ENCODE peak calls at places on chromosomes 6 and 20, in seven cellular contexts. D, L, U, M, R, S and I are unnamed samples.

GRCh38 chr6:107704377-107705013 is 119.6 kb downstream of the SCML4 start:
- DNase-seq in D (peak), L (peak), U (no peak), M (peak), R (peak), S (no peak), I (no peak)

GRCh38 chr20:1528811-1529210 is 28.7 kb downstream of the SIRPD start:
- DNase-seq in D (no peak), L (no peak), U (no peak), M (no peak), R (no peak), S (no peak), I (no peak)

GRCh38 chr6:39824030-39824926 is 32.1 kb downstream of the DAAM2 start:
- DNase-seq in D (peak), L (no peak), U (no peak), M (no peak), R (no peak), S (no peak), I (no peak)

GRCh38 chr20:8388146-8388545 is 256.1 kb downstream of the PLCB1 start:
- DNase-seq in D (no peak), L (no peak), U (no peak), M (no peak), R (no peak), S (no peak), I (no peak)

GRCh38 chr6:10297825-10298224 is 117.0 kb downstream of the TFAP2A start:
- DNase-seq in D (no peak), L (no peak), U (no peak), M (no peak), R (no peak), S (no peak), I (no peak)

GRCh38 chr20:48634641-48635040 is 193.2 kb downstream of the PREX1 start:
- DNase-seq in D (no peak), L (no peak), U (no peak), M (no peak), R (no peak), S (no peak), I (no peak)

GRCh38 chr6:34630040-34630439 is 66.5 kb downstream of the ILRUN start:
- DNase-seq in D (no peak), L (peak), U (no peak), M (peak), R (no peak), S (no peak), I (no peak)

GRCh38 chr6:33995873-33996475 is 149.9 kb downstream of the GRM4 start:
- DNase-seq in D (no peak), L (no peak), U (no peak), M (no peak), R (no peak), S (no peak), I (peak)

GRCh38 chr6:4297348-4297747 is 162.0 kb upstream of the ECI2 start:
- DNase-seq in D (no peak), L (no peak), U (no peak), M (no peak), R (no peak), S (no peak), I (no peak)

GRCh38 chr6:158290659-158291058 is 21.6 kb upstream of the TULP4 start:
- DNase-seq in D (no peak), L (no peak), U (peak), M (no peak), R (no peak), S (no peak), I (no peak)

GRCh38 chr6:71349395-71349794 is 60.8 kb downstream of the OGFRL1 start:
- DNase-seq in D (peak), L (peak), U (no peak), M (peak), R (no peak), S (no peak), I (no peak)

GRCh38 chr6:149265945-149266344 is 51.6 kb upstream of the TAB2 start:
- DNase-seq in D (no peak), L (no peak), U (no peak), M (no peak), R (no peak), S (no peak), I (no peak)

GRCh38 chr6:99013661-99014458 is 66.1 kb upstream of the FBXL4 start:
- DNase-seq in D (no peak), L (no peak), U (no peak), M (no peak), R (no peak), S (no peak), I (no peak)

GRCh38 chr6:108115598-108116058 is 41.1 kb upstream of the OSTM1 start:
- DNase-seq in D (peak), L (peak), U (no peak), M (peak), R (peak), S (no peak), I (peak)

GRCh38 chr6:140554421-140554820 is 1180.0 kb upstream of the CITED2 start:
- DNase-seq in D (no peak), L (no peak), U (no peak), M (no peak), R (no peak), S (no peak), I (no peak)

GRCh38 chr6:130655586-130655985 is 171.6 kb upstream of the SMLR1 start:
- DNase-seq in D (no peak), L (no peak), U (no peak), M (no peak), R (no peak), S (no peak), I (no peak)

GRCh38 chr20:25478889-25479568 is 71.6 kb downstream of the GINS1 start:
- DNase-seq in D (no peak), L (no peak), U (no peak), M (no peak), R (no peak), S (no peak), I (no peak)

GRCh38 chr6:114739656-114740055 is 396.8 kb upstream of the HS3ST5 start:
- DNase-seq in D (no peak), L (no peak), U (no peak), M (no peak), R (no peak), S (no peak), I (no peak)

GRCh38 chr6:108960601-108961000 is 112.4 kb downstream of the ARMC2 start:
- DNase-seq in D (no peak), L (no peak), U (no peak), M (no peak), R (no peak), S (no peak), I (no peak)

GRCh38 chr6:2990179-2990931 is 9.3 kb upstream of the NQO2 start:
- DNase-seq in D (no peak), L (no peak), U (no peak), M (no peak), R (peak), S (no peak), I (no peak)

GRCh38 chr6:26243132-26243531 is 121.9 kb upstream of the BTN3A2 start:
- DNase-seq in D (no peak), L (no peak), U (no peak), M (no peak), R (no peak), S (no peak), I (no peak)

GRCh38 chr20:300345-300744 is 3.0 kb downstream of the ZCCHC3 start:
- DNase-seq in D (no peak), L (no peak), U (no peak), M (no peak), R (no peak), S (no peak), I (no peak)

GRCh38 chr20:48945840-48946514 is 24.5 kb downstream of the ARFGEF2 start:
- DNase-seq in D (no peak), L (no peak), U (no peak), M (peak), R (no peak), S (no peak), I (peak)

GRCh38 chr6:39496951-39497350 is 174.4 kb upstream of the KCNK16 start:
- DNase-seq in D (no peak), L (no peak), U (no peak), M (no peak), R (no peak), S (no peak), I (no peak)

GRCh38 chr6:122619309-122619708 is 9.1 kb downstream of the PKIB start:
- DNase-seq in D (no peak), L (no peak), U (no peak), M (no peak), R (no peak), S (no peak), I (no peak)

GRCh38 chr6:109440325-109441068 is at the start of the genes PPIL6 and SMPD2:
- DNase-seq in D (peak), L (peak), U (no peak), M (peak), R (peak), S (peak), I (peak)

GRCh38 chr6:28496099-28496779 is 19.4 kb downstream of the GPX6 start:
- DNase-seq in D (no peak), L (peak), U (no peak), M (peak), R (no peak), S (no peak), I (peak)

GRCh38 chr6:168154263-168154917 is 75.4 kb upstream of the FRMD1 start:
- DNase-seq in D (no peak), L (no peak), U (no peak), M (no peak), R (no peak), S (no peak), I (no peak)

GRCh38 chr6:52162940-52163908 is 23.0 kb upstream of the IL17A start:
- DNase-seq in D (no peak), L (peak), U (no peak), M (peak), R (no peak), S (no peak), I (no peak)

GRCh38 chr6:34341481-34341971 is 50.9 kb downstream of the NUDT3 start:
- DNase-seq in D (no peak), L (no peak), U (no peak), M (no peak), R (no peak), S (no peak), I (no peak)

DNA sequence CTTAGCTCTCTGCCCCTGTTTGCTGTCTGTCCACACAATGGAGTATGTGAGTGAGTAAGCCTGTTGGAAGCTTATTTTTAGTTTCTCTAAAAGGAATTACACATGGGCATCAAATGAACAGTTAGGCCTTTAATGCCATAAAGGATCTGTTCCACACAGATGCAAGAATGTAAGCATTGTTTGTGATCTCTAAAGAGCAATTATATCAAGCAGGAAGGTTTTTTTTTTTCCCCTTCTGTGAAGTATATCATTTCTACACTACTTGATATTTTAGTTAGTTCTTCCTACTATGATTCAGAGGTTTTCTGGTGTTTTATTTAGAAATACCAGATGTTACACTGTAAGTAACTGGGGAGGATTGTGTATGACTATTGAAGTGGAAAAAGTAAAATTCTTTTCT is 627.5 kb downstream of the COL12A1 start:
- DNase-seq in D (no peak), L (no peak), U (no peak), M (no peak), R (no peak), S (no peak), I (no peak)
- TF ChIP-seq JUND in D (no peak), L (no peak), U (no peak), M (no peak), R (no peak), S (no peak), I (no peak)

GRCh38 chr6:148068391-148068790 is 274.2 kb upstream of the SASH1 start:
- DNase-seq in D (no peak), L (no peak), U (no peak), M (no peak), R (no peak), S (no peak), I (no peak)

GRCh38 chr6:148069256-148069655 is 273.4 kb upstream of the SASH1 start:
- DNase-seq in D (no peak), L (no peak), U (no peak), M (no peak), R (no peak), S (no peak), I (no peak)

GRCh38 chr6:148059869-148060268 is 282.8 kb upstream of the SASH1 start:
- DNase-seq in D (no peak), L (no peak), U (no peak), M (no peak), R (no peak), S (no peak), I (no peak)

GRCh38 chr6:148064406-148065134 is 278.1 kb upstream of the SASH1 start:
- DNase-seq in D (no peak), L (no peak), U (no peak), M (no peak), R (no peak), S (no peak), I (peak)
- TF ChIP-seq JUND in D (peak), L (no peak), U (no peak), M (no peak), R (no peak), S (no peak), I (no peak)

GRCh38 chr20:44910690-44911262 is 916 bp downstream of the PABPC1L start:
- DNase-seq in D (no peak), L (peak), U (no peak), M (no peak), R (no peak), S (no peak), I (peak)

GRCh38 chr20:44912189-44912588 is 2.3 kb downstream of the PABPC1L start:
- DNase-seq in D (no peak), L (no peak), U (no peak), M (no peak), R (no peak), S (no peak), I (no peak)

GRCh38 chr20:44908987-44909871 is 631 bp upstream of the PABPC1L start:
- DNase-seq in D (no peak), L (no peak), U (no peak), M (no peak), R (no peak), S (no peak), I (no peak)

GRCh38 chr20:44911264-44911921 is 1.5 kb downstream of the PABPC1L start:
- DNase-seq in D (peak), L (peak), U (no peak), M (peak), R (peak), S (peak), I (peak)

DNA sequence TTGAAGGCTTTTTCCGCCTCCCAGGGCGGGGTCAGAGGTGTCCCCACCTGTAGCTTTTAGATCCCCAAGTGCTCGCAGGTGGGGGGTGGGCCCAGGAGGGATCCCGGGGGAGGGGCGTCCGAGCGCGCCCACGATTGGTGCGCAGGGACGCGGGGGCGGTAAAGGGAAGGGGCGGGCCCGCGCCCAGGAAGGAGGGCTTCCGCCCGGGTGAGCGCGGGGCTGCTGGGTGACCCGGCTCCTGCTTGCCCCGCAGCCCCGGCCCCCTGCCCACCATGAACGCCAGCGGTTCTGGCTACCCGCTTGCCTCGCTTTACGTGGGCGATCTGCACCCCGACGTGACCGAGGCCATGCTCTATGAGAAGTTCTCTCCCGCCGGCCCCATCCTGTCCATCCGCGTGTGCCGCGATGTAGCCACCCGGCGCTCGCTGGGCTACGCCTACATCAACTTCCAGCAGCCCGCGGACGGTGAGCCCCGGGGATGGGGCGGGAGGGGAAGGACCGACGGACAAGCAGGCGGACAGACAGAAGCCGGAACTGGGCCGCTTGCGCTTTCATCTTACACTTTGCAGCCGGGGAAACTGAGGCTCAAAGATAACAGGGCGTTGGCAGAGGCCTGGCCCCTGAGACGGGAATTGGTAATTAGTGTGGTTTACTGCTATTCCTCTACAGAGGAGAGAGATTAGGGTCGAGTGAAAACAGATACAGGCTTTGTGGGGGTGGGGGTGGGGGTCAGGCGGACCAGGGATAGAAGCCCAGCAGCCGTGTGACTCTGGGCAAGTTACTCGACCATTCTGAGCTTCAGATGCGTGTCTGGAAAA is at the start of gene PABPC1L:
- DNase-seq in D (peak), L (peak), U (peak), M (peak), R (peak), S (peak), I (peak)
- TF ChIP-seq JUND in D (no peak), L (peak), U (no peak), M (no peak), R (no peak), S (no peak), I (no peak)

GRCh38 chr6:100301731-100302130 is 163.0 kb downstream of the SIM1 start:
- DNase-seq in D (no peak), L (no peak), U (no peak), M (no peak), R (no peak), S (no peak), I (no peak)
- TF ChIP-seq JUND in D (no peak), L (no peak), U (no peak), M (no peak), R (no peak), S (no peak), I (no peak)